ENCODE peak calls at places on chromosomes 2 and 18, in nine cellular contexts. I is DMS79; S is activated CD4-positive, alpha-beta T cell treated with anti-CD3 and anti-CD28 coated beads, Interleukin-2, amount 50 U/mL, for 24 hours; Q is chondrocyte; J is CD4-positive, alpha-beta T cell; U is occipital lobe; R is NCI-H2227 treated with DMSO at 0.1 percent for 48 hours; G is K562; V is SJSA1. W is an unnamed sample.

GRCh38 chr2:35365859-35366258 is 989.7 kb upstream of the CRIM1 start:
- DNase-seq in I (no peak), S (no peak), Q (no peak), J (no peak), U (no peak), R (no peak), G (no peak), V (no peak), W (no peak)

GRCh38 chr2:43634604-43635306 is 2.3 kb upstream of the PLEKHH2 start:
- DNase-seq in I (no peak), S (no peak), Q (no peak), J (no peak), U (no peak), R (no peak), G (no peak), V (peak), W (no peak)

GRCh38 chr18:49234984-49235383 is 225.5 kb downstream of the DYM start:
- DNase-seq in I (no peak), S (no peak), Q (no peak), J (no peak), U (no peak), R (no peak), G (no peak), V (no peak), W (no peak)

GRCh38 chr2:71187589-71187988 is 39.3 kb downstream of the PAIP2B start:
- DNase-seq in I (no peak), S (no peak), Q (no peak), J (no peak), U (no peak), R (no peak), G (no peak), V (no peak), W (no peak)

GRCh38 chr2:189608799-189609422 is 28.3 kb upstream of the SLC40A1 start:
- DNase-seq in I (no peak), S (no peak), Q (no peak), J (no peak), U (no peak), R (no peak), G (no peak), V (peak), W (no peak)

GRCh38 chr18:49013961-49014604 is 63.3 kb upstream of the SMAD7 start:
- DNase-seq in I (no peak), S (no peak), Q (peak), J (no peak), U (no peak), R (no peak), G (no peak), V (no peak), W (peak)

GRCh38 chr2:178819992-178820391 is 12.8 kb upstream of the TTN start:
- DNase-seq in I (no peak), S (no peak), Q (no peak), J (no peak), U (no peak), R (no peak), G (no peak), V (no peak), W (no peak)

GRCh38 chr2:239979243-239980023 is 45.7 kb downstream of the NDUFA10 start:
- DNase-seq in I (no peak), S (no peak), Q (no peak), J (no peak), U (no peak), R (no peak), G (no peak), V (no peak), W (peak)

GRCh38 chr2:19786408-19787058 is 115.2 kb downstream of the TTC32 start:
- DNase-seq in I (no peak), S (no peak), Q (no peak), J (no peak), U (no peak), R (no peak), G (peak), V (peak), W (no peak)

GRCh38 chr2:12514631-12515437 is 201.9 kb upstream of the TRIB2 start:
- DNase-seq in I (no peak), S (no peak), Q (no peak), J (peak), U (no peak), R (no peak), G (no peak), V (no peak), W (no peak)

GRCh38 chr18:46917108-46917807 is at the start of the genes KATNAL2 and PIAS2:
- DNase-seq in I (peak), S (peak), Q (peak), J (peak), U (peak), R (peak), G (peak), V (peak), W (peak)

GRCh38 chr2:25294573-25295462 is 46.9 kb downstream of the DNMT3A start:
- DNase-seq in I (peak), S (peak), Q (no peak), J (peak), U (peak), R (no peak), G (no peak), V (no peak), W (no peak)

GRCh38 chr2:219223831-219224610 is 5.3 kb upstream of the ABCB6 start:
- DNase-seq in I (no peak), S (no peak), Q (no peak), J (no peak), U (no peak), R (no peak), G (no peak), V (no peak), W (no peak)

GRCh38 chr2:129654331-129654730 is 325.1 kb upstream of the RAB6C start:
- DNase-seq in I (no peak), S (no peak), Q (no peak), J (no peak), U (no peak), R (no peak), G (no peak), V (no peak), W (no peak)

GRCh38 chr2:218368150-218368528 is 11.5 kb downstream of the CATIP start:
- DNase-seq in I (no peak), S (no peak), Q (no peak), J (no peak), U (no peak), R (no peak), G (no peak), V (no peak), W (no peak)

GRCh38 chr18:12282436-12283039 is 25.5 kb upstream of the TUBB6 start:
- DNase-seq in I (no peak), S (no peak), Q (no peak), J (no peak), U (no peak), R (no peak), G (no peak), V (peak), W (no peak)

GRCh38 chr2:97728091-97728596 is 14.8 kb downstream of the ZAP70 start:
- DNase-seq in I (no peak), S (no peak), Q (peak), J (no peak), U (peak), R (no peak), G (no peak), V (no peak), W (no peak)

W was measured in mesothelial cell of epicardium.